ENCODE peak calls at places on chromosomes 4 and X, in six cellular contexts. L is ascending aorta, X is kidney, G is IMR-90, P is heart left ventricle, O is PC-9. E is an unnamed sample.

GRCh38 chrX:131792789-131793462 is 230.2 kb upstream of the STK26 start:
- DNase-seq in L (peak; percentile 94), X (peak; percentile 86), G (peak; percentile 93), P (peak; percentile 46), O (no peak), E (no peak)

GRCh38 chr4:88706574-88706973 is 8.9 kb upstream of the NAP1L5 start:
- DNase-seq in L (peak; percentile 79), X (peak; percentile 66), G (peak; percentile 77), P (peak; percentile 19), O (no peak), E (peak; percentile 43)

GRCh38 chrX:79161655-79162054 is 17.2 kb downstream of the GPR174 start:
- DNase-seq in L (no peak), X (no peak), G (no peak), P (no peak), O (no peak), E (no peak)

GRCh38 chrX:17464196-17464595 is 89.2 kb downstream of the NHS start:
- DNase-seq in L (no peak), X (no peak), G (peak; percentile 50), P (no peak), O (peak; percentile 22), E (no peak)

GRCh38 chrX:6694977-6695376 is 160.1 kb upstream of the VCX3A start:
- DNase-seq in L (no peak), X (no peak), G (no peak), P (no peak), O (no peak), E (no peak)

GRCh38 chr4:154292589-154292988 is 199.0 kb downstream of the DCHS2 start:
- DNase-seq in L (no peak), X (no peak), G (no peak), P (no peak), O (no peak), E (no peak)

GRCh38 chrX:134622813-134623185 is 35.5 kb downstream of the PLAC1 start:
- DNase-seq in L (no peak), X (no peak), G (no peak), P (no peak), O (no peak), E (no peak)

GRCh38 chr4:23290656-23291055 is 597.9 kb downstream of the GBA3 start:
- DNase-seq in L (no peak), X (no peak), G (no peak), P (no peak), O (peak; percentile 50), E (no peak)

GRCh38 chr4:18322111-18322510 is 300.6 kb upstream of the LCORL start:
- DNase-seq in L (no peak), X (no peak), G (no peak), P (no peak), O (no peak), E (no peak)

GRCh38 chr4:127809173-127809800 is 27.2 kb downstream of the HSPA4L start:
- DNase-seq in L (no peak), X (no peak), G (peak; percentile 29), P (no peak), O (no peak), E (no peak)
- TF ChIP-seq CTCF in L (no peak), X (no peak), G (peak; percentile 25), P (no peak), O (no peak), E (peak; percentile 17)

GRCh38 chrX:13254076-13254785 is 65.6 kb downstream of the ATXN3L start:
- DNase-seq in L (no peak), X (no peak), G (peak; percentile 53), P (no peak), O (peak; percentile 21), E (no peak)
- H3K27ac ChIP-seq in L (peak overlapping the region; percentile 11), X (no peak overlapping the region), G (no peak overlapping the region), P (no peak overlapping the region), O (peak overlapping the region; percentile 20), E (no peak overlapping the region)

GRCh38 chr4:125321709-125322362 is 7.1 kb downstream of the FAT4 start:
- DNase-seq in L (no peak), X (no peak), G (peak; percentile 61), P (no peak), O (no peak), E (no peak)
- H3K4me3 ChIP-seq in L (peak overlapping the region; percentile 55), X (no peak overlapping the region), G (peak overlapping the region; percentile 33), P (no peak overlapping the region), O (no peak overlapping the region), E (peak overlapping the region; percentile 47)

GRCh38 chr4:115871596-115871995 is 758.2 kb upstream of the NDST4 start:
- DNase-seq in L (no peak), X (no peak), G (no peak), P (no peak), O (no peak), E (no peak)

DNA sequence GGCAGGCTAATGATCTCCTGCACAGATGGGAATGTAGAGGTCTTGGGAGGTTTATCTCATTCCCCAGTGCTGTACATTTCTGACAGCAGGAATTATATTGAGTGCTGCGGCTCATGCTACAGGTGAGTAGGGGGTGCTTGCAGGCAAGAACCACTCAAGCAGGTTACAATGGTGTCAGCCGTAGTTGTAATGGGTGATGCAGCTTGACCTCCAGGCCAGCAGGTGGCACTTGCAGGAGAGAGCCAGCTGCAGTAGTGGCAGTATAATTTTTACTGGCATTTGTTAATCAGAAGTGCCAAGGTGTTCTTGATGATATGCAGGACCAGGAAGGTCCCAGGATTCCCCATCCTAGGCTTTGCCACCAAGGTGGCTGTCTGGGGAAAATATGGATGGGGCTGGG is 759.6 kb upstream of the NDST4 start:
- DNase-seq in L (no peak), X (no peak), G (no peak), P (no peak), O (no peak), E (no peak)
- TF ChIP-seq CTCF in L (no peak), X (no peak), G (no peak), P (no peak), O (no peak), E (no peak)

DNA sequence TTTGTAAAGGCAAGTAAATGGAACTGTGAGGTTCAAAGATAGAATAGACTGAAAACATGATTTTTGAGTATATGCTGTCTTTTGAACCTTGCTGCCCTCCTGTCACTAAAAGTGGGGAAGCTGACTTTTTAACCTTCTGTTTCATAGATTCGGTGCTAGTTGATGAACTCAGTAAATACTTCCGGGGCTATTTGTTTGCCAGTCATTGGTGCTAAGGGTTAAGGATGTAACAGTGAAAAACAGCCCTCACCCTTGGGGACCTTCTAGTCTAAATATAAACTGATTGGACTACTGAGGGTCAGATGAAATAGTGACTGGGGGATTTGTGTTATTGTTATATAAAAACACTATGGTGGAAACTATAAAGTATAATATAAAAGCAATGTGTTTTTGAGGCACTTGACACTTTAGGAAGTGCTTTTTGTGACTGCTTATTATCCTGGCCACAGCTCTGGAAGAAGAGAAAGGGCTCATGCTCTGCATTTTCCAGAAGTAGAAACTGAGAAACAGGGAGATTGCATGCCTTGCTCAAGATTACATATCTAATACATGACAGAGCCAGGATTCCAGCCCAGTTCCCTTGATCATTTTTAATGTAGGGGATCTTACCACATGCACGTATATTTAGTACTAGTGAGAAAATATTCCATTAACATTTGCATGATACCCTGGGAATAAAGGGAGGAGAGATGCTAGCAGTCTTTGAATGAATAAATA is 3.9 kb downstream of the BST1 start:
- DNase-seq in L (no peak), X (no peak), G (peak; percentile 58), P (no peak), O (no peak), E (no peak)
- H3K27ac ChIP-seq in L (no peak overlapping the region), X (no peak overlapping the region), G (no peak overlapping the region), P (peak overlapping the region; percentile 11), O (no peak overlapping the region), E (no peak overlapping the region)

E was measured in AG04450.